ENCODE peak calls at places on chromosomes 13 and 19, in eight cellular contexts. One of them, this sample, is unnamed.
A peak's percentile ranks its signal among the peaks of the same experiment; 100 is the strongest.

GRCh38 chr13:109385161-109385560 is 401.2 kb downstream of the IRS2 start:
- DNase-seq in occipital lobe: no peak
- DNase-seq in T-helper 1 cell: no peak
- DNase-seq in MV-4-11: peak; percentile 41
- DNase-seq in activated T-helper 9 cell treated with anti-CD3 and anti-CD28 coated beads, Interleukin-2, amount 50 U/mL, for 16 hours: no peak
- DNase-seq in mucosa of gallbladder: no peak
- DNase-seq in fibroblast of the aortic adventitia: no peak
- DNase-seq in stimulated activated CD4-positive, alpha-beta T cell treated with anti-CD3 and anti-CD28 coated beads, Interleukin-15, amount 100 ng/mL, for 1 hour: no peak
- DNase-seq in this sample: no peak

GRCh38 chr13:34959489-34959888 is 17.4 kb downstream of the NBEA start:
- DNase-seq in stimulated activated CD4-positive, alpha-beta T cell treated with anti-CD3 and anti-CD28 coated beads, Interleukin-15, amount 100 ng/mL, for 1 hour: no peak
- DNase-seq in activated T-helper 9 cell treated with anti-CD3 and anti-CD28 coated beads, Interleukin-2, amount 50 U/mL, for 16 hours: no peak
- DNase-seq in T-helper 1 cell: no peak
- DNase-seq in MV-4-11: no peak
- DNase-seq in fibroblast of the aortic adventitia: no peak
- DNase-seq in mucosa of gallbladder: no peak
- DNase-seq in occipital lobe: no peak
- DNase-seq in this sample: no peak

GRCh38 chr19:18496167-18496979 is 25.5 kb downstream of the ELL start:
- DNase-seq in stimulated activated CD4-positive, alpha-beta T cell treated with anti-CD3 and anti-CD28 coated beads, Interleukin-15, amount 100 ng/mL, for 1 hour: no peak
- DNase-seq in occipital lobe: no peak
- DNase-seq in MV-4-11: peak; percentile 81
- DNase-seq in mucosa of gallbladder: peak; percentile 62
- DNase-seq in T-helper 1 cell: peak; percentile 74
- DNase-seq in fibroblast of the aortic adventitia: peak; percentile 27
- DNase-seq in activated T-helper 9 cell treated with anti-CD3 and anti-CD28 coated beads, Interleukin-2, amount 50 U/mL, for 16 hours: peak; percentile 49
- DNase-seq in this sample: no peak

GRCh38 chr13:35720690-35721554 is 244.4 kb upstream of the MAB21L1 start:
- DNase-seq in mucosa of gallbladder: peak; percentile 20
- DNase-seq in activated T-helper 9 cell treated with anti-CD3 and anti-CD28 coated beads, Interleukin-2, amount 50 U/mL, for 16 hours: no peak
- DNase-seq in MV-4-11: no peak
- DNase-seq in stimulated activated CD4-positive, alpha-beta T cell treated with anti-CD3 and anti-CD28 coated beads, Interleukin-15, amount 100 ng/mL, for 1 hour: no peak
- DNase-seq in occipital lobe: peak; percentile 9
- DNase-seq in fibroblast of the aortic adventitia: peak; percentile 57
- DNase-seq in T-helper 1 cell: no peak
- DNase-seq in this sample: peak; percentile 27

GRCh38 chr13:33744589-33745369 is 73.2 kb upstream of the RFC3 start:
- DNase-seq in mucosa of gallbladder: no peak
- DNase-seq in activated T-helper 9 cell treated with anti-CD3 and anti-CD28 coated beads, Interleukin-2, amount 50 U/mL, for 16 hours: no peak
- DNase-seq in MV-4-11: peak; percentile 35
- DNase-seq in T-helper 1 cell: no peak
- DNase-seq in stimulated activated CD4-positive, alpha-beta T cell treated with anti-CD3 and anti-CD28 coated beads, Interleukin-15, amount 100 ng/mL, for 1 hour: no peak
- DNase-seq in occipital lobe: no peak
- DNase-seq in fibroblast of the aortic adventitia: peak; percentile 21
- DNase-seq in this sample: no peak

GRCh38 chr19:13051581-13052165 is 51.0 kb downstream of the LYL1 start:
- DNase-seq in activated T-helper 9 cell treated with anti-CD3 and anti-CD28 coated beads, Interleukin-2, amount 50 U/mL, for 16 hours: no peak
- DNase-seq in T-helper 1 cell: no peak
- DNase-seq in MV-4-11: peak; percentile 47
- DNase-seq in fibroblast of the aortic adventitia: no peak
- DNase-seq in stimulated activated CD4-positive, alpha-beta T cell treated with anti-CD3 and anti-CD28 coated beads, Interleukin-15, amount 100 ng/mL, for 1 hour: no peak
- DNase-seq in mucosa of gallbladder: peak; percentile 68
- DNase-seq in occipital lobe: no peak
- DNase-seq in this sample: peak; percentile 74

GRCh38 chr19:54252243-54252642 is 4.8 kb downstream of the LILRB5 start:
- DNase-seq in MV-4-11: no peak
- DNase-seq in stimulated activated CD4-positive, alpha-beta T cell treated with anti-CD3 and anti-CD28 coated beads, Interleukin-15, amount 100 ng/mL, for 1 hour: no peak
- DNase-seq in fibroblast of the aortic adventitia: no peak
- DNase-seq in T-helper 1 cell: no peak
- DNase-seq in activated T-helper 9 cell treated with anti-CD3 and anti-CD28 coated beads, Interleukin-2, amount 50 U/mL, for 16 hours: no peak
- DNase-seq in mucosa of gallbladder: no peak
- DNase-seq in occipital lobe: no peak
- DNase-seq in this sample: no peak

GRCh38 chr13:97214921-97215320 is 7.2 kb upstream of the MBNL2 start:
- DNase-seq in MV-4-11: no peak
- DNase-seq in fibroblast of the aortic adventitia: no peak
- DNase-seq in activated T-helper 9 cell treated with anti-CD3 and anti-CD28 coated beads, Interleukin-2, amount 50 U/mL, for 16 hours: no peak
- DNase-seq in stimulated activated CD4-positive, alpha-beta T cell treated with anti-CD3 and anti-CD28 coated beads, Interleukin-15, amount 100 ng/mL, for 1 hour: no peak
- DNase-seq in occipital lobe: no peak
- DNase-seq in mucosa of gallbladder: no peak
- DNase-seq in T-helper 1 cell: no peak
- DNase-seq in this sample: no peak

GRCh38 chr19:12668937-12669271 is 2.3 kb downstream of the WDR83 start:
- DNase-seq in MV-4-11: peak; percentile 52
- DNase-seq in mucosa of gallbladder: peak; percentile 29
- DNase-seq in T-helper 1 cell: peak; percentile 69
- DNase-seq in occipital lobe: peak; percentile 71
- DNase-seq in activated T-helper 9 cell treated with anti-CD3 and anti-CD28 coated beads, Interleukin-2, amount 50 U/mL, for 16 hours: peak; percentile 60
- DNase-seq in fibroblast of the aortic adventitia: peak; percentile 55
- DNase-seq in stimulated activated CD4-positive, alpha-beta T cell treated with anti-CD3 and anti-CD28 coated beads, Interleukin-15, amount 100 ng/mL, for 1 hour: peak; percentile 49
- DNase-seq in this sample: no peak

GRCh38 chr13:59776924-59777690 is 386.6 kb downstream of the DIAPH3 start:
- DNase-seq in MV-4-11: no peak
- DNase-seq in fibroblast of the aortic adventitia: peak; percentile 93
- DNase-seq in occipital lobe: no peak
- DNase-seq in activated T-helper 9 cell treated with anti-CD3 and anti-CD28 coated beads, Interleukin-2, amount 50 U/mL, for 16 hours: no peak
- DNase-seq in mucosa of gallbladder: no peak
- DNase-seq in stimulated activated CD4-positive, alpha-beta T cell treated with anti-CD3 and anti-CD28 coated beads, Interleukin-15, amount 100 ng/mL, for 1 hour: no peak
- DNase-seq in T-helper 1 cell: no peak
- DNase-seq in this sample: no peak

GRCh38 chr19:16041571-16042386 is 34.5 kb upstream of the TPM4 start:
- DNase-seq in MV-4-11: peak; percentile 60
- DNase-seq in occipital lobe: peak; percentile 40
- DNase-seq in stimulated activated CD4-positive, alpha-beta T cell treated with anti-CD3 and anti-CD28 coated beads, Interleukin-15, amount 100 ng/mL, for 1 hour: peak; percentile 71
- DNase-seq in T-helper 1 cell: peak; percentile 59
- DNase-seq in fibroblast of the aortic adventitia: peak; percentile 80
- DNase-seq in activated T-helper 9 cell treated with anti-CD3 and anti-CD28 coated beads, Interleukin-2, amount 50 U/mL, for 16 hours: peak; percentile 61
- DNase-seq in mucosa of gallbladder: peak; percentile 80
- DNase-seq in this sample: peak; percentile 58

GRCh38 chr13:51976423-51976822 is 34.8 kb downstream of the ATP7B start:
- DNase-seq in T-helper 1 cell: no peak
- DNase-seq in mucosa of gallbladder: no peak
- DNase-seq in MV-4-11: no peak
- DNase-seq in fibroblast of the aortic adventitia: no peak
- DNase-seq in occipital lobe: no peak
- DNase-seq in activated T-helper 9 cell treated with anti-CD3 and anti-CD28 coated beads, Interleukin-2, amount 50 U/mL, for 16 hours: no peak
- DNase-seq in stimulated activated CD4-positive, alpha-beta T cell treated with anti-CD3 and anti-CD28 coated beads, Interleukin-15, amount 100 ng/mL, for 1 hour: no peak
- DNase-seq in this sample: no peak

GRCh38 chr19:368624-369020 is 24.0 kb upstream of the MIER2 start:
- DNase-seq in activated T-helper 9 cell treated with anti-CD3 and anti-CD28 coated beads, Interleukin-2, amount 50 U/mL, for 16 hours: no peak
- DNase-seq in occipital lobe: no peak
- DNase-seq in MV-4-11: no peak
- DNase-seq in T-helper 1 cell: no peak
- DNase-seq in fibroblast of the aortic adventitia: no peak
- DNase-seq in mucosa of gallbladder: no peak
- DNase-seq in stimulated activated CD4-positive, alpha-beta T cell treated with anti-CD3 and anti-CD28 coated beads, Interleukin-15, amount 100 ng/mL, for 1 hour: no peak
- DNase-seq in this sample: no peak

GRCh38 chr13:26811636-26812035 is 51.0 kb upstream of the GPR12 start:
- DNase-seq in activated T-helper 9 cell treated with anti-CD3 and anti-CD28 coated beads, Interleukin-2, amount 50 U/mL, for 16 hours: no peak
- DNase-seq in T-helper 1 cell: no peak
- DNase-seq in fibroblast of the aortic adventitia: no peak
- DNase-seq in stimulated activated CD4-positive, alpha-beta T cell treated with anti-CD3 and anti-CD28 coated beads, Interleukin-15, amount 100 ng/mL, for 1 hour: no peak
- DNase-seq in MV-4-11: no peak
- DNase-seq in mucosa of gallbladder: no peak
- DNase-seq in occipital lobe: no peak
- DNase-seq in this sample: no peak

GRCh38 chr19:10654610-10655456 is 687 bp downstream of the ILF3 start:
- DNase-seq in mucosa of gallbladder: peak; percentile 22
- DNase-seq in fibroblast of the aortic adventitia: peak; percentile 23
- DNase-seq in MV-4-11: peak; percentile 45
- DNase-seq in occipital lobe: no peak
- DNase-seq in activated T-helper 9 cell treated with anti-CD3 and anti-CD28 coated beads, Interleukin-2, amount 50 U/mL, for 16 hours: peak; percentile 55
- DNase-seq in T-helper 1 cell: peak; percentile 53
- DNase-seq in stimulated activated CD4-positive, alpha-beta T cell treated with anti-CD3 and anti-CD28 coated beads, Interleukin-15, amount 100 ng/mL, for 1 hour: peak; percentile 55
- DNase-seq in this sample: peak; percentile 74

GRCh38 chr13:50410921-50411712 is 395.9 kb downstream of the KCNRG start:
- DNase-seq in stimulated activated CD4-positive, alpha-beta T cell treated with anti-CD3 and anti-CD28 coated beads, Interleukin-15, amount 100 ng/mL, for 1 hour: no peak
- DNase-seq in occipital lobe: no peak
- DNase-seq in T-helper 1 cell: no peak
- DNase-seq in mucosa of gallbladder: no peak
- DNase-seq in fibroblast of the aortic adventitia: peak; percentile 91
- DNase-seq in MV-4-11: peak; percentile 14
- DNase-seq in activated T-helper 9 cell treated with anti-CD3 and anti-CD28 coated beads, Interleukin-2, amount 50 U/mL, for 16 hours: no peak
- DNase-seq in this sample: no peak

GRCh38 chr13:65582160-65582559 is 1648.0 kb downstream of the PCDH9 start:
- DNase-seq in stimulated activated CD4-positive, alpha-beta T cell treated with anti-CD3 and anti-CD28 coated beads, Interleukin-15, amount 100 ng/mL, for 1 hour: no peak
- DNase-seq in fibroblast of the aortic adventitia: no peak
- DNase-seq in T-helper 1 cell: no peak
- DNase-seq in activated T-helper 9 cell treated with anti-CD3 and anti-CD28 coated beads, Interleukin-2, amount 50 U/mL, for 16 hours: no peak
- DNase-seq in MV-4-11: no peak
- DNase-seq in occipital lobe: no peak
- DNase-seq in mucosa of gallbladder: no peak
- DNase-seq in this sample: no peak

GRCh38 chr19:28966737-28967401 is 246.1 kb downstream of the UQCRFS1 start:
- DNase-seq in occipital lobe: no peak
- DNase-seq in fibroblast of the aortic adventitia: peak; percentile 44
- DNase-seq in MV-4-11: no peak
- DNase-seq in mucosa of gallbladder: no peak
- DNase-seq in activated T-helper 9 cell treated with anti-CD3 and anti-CD28 coated beads, Interleukin-2, amount 50 U/mL, for 16 hours: no peak
- DNase-seq in T-helper 1 cell: no peak
- DNase-seq in stimulated activated CD4-positive, alpha-beta T cell treated with anti-CD3 and anti-CD28 coated beads, Interleukin-15, amount 100 ng/mL, for 1 hour: no peak
- DNase-seq in this sample: no peak

GRCh38 chr13:54750521-54750920 is 1721.9 kb downstream of the OLFM4 start:
- DNase-seq in T-helper 1 cell: no peak
- DNase-seq in occipital lobe: no peak
- DNase-seq in activated T-helper 9 cell treated with anti-CD3 and anti-CD28 coated beads, Interleukin-2, amount 50 U/mL, for 16 hours: no peak
- DNase-seq in MV-4-11: no peak
- DNase-seq in fibroblast of the aortic adventitia: no peak
- DNase-seq in stimulated activated CD4-positive, alpha-beta T cell treated with anti-CD3 and anti-CD28 coated beads, Interleukin-15, amount 100 ng/mL, for 1 hour: no peak
- DNase-seq in mucosa of gallbladder: no peak
- DNase-seq in this sample: no peak

GRCh38 chr19:30226464-30227070 is 145.6 kb upstream of the ZNF536 start:
- DNase-seq in fibroblast of the aortic adventitia: no peak
- DNase-seq in mucosa of gallbladder: no peak
- DNase-seq in activated T-helper 9 cell treated with anti-CD3 and anti-CD28 coated beads, Interleukin-2, amount 50 U/mL, for 16 hours: no peak
- DNase-seq in stimulated activated CD4-positive, alpha-beta T cell treated with anti-CD3 and anti-CD28 coated beads, Interleukin-15, amount 100 ng/mL, for 1 hour: no peak
- DNase-seq in MV-4-11: no peak
- DNase-seq in occipital lobe: no peak
- DNase-seq in T-helper 1 cell: no peak
- DNase-seq in this sample: no peak

GRCh38 chr19:34837262-34837661 is 64.2 kb upstream of the ZNF599 start:
- DNase-seq in mucosa of gallbladder: peak; percentile 15
- DNase-seq in stimulated activated CD4-positive, alpha-beta T cell treated with anti-CD3 and anti-CD28 coated beads, Interleukin-15, amount 100 ng/mL, for 1 hour: no peak
- DNase-seq in MV-4-11: no peak
- DNase-seq in activated T-helper 9 cell treated with anti-CD3 and anti-CD28 coated beads, Interleukin-2, amount 50 U/mL, for 16 hours: no peak
- DNase-seq in fibroblast of the aortic adventitia: no peak
- DNase-seq in T-helper 1 cell: no peak
- DNase-seq in occipital lobe: no peak
- DNase-seq in this sample: no peak

GRCh38 chr19:41821003-41821735 is 23.3 kb downstream of the LYPD4 start:
- DNase-seq in activated T-helper 9 cell treated with anti-CD3 and anti-CD28 coated beads, Interleukin-2, amount 50 U/mL, for 16 hours: peak; percentile 8
- DNase-seq in fibroblast of the aortic adventitia: peak; percentile 26
- DNase-seq in T-helper 1 cell: no peak
- DNase-seq in occipital lobe: no peak
- DNase-seq in stimulated activated CD4-positive, alpha-beta T cell treated with anti-CD3 and anti-CD28 coated beads, Interleukin-15, amount 100 ng/mL, for 1 hour: no peak
- DNase-seq in mucosa of gallbladder: peak; percentile 27
- DNase-seq in MV-4-11: peak; percentile 65
- DNase-seq in this sample: peak; percentile 16

GRCh38 chr19:55624109-55625003 is at the start of gene ZNF784:
- DNase-seq in occipital lobe: peak; percentile 91
- DNase-seq in stimulated activated CD4-positive, alpha-beta T cell treated with anti-CD3 and anti-CD28 coated beads, Interleukin-15, amount 100 ng/mL, for 1 hour: peak; percentile 92
- DNase-seq in T-helper 1 cell: peak; percentile 91
- DNase-seq in mucosa of gallbladder: peak; percentile 94
- DNase-seq in MV-4-11: peak; percentile 89
- DNase-seq in activated T-helper 9 cell treated with anti-CD3 and anti-CD28 coated beads, Interleukin-2, amount 50 U/mL, for 16 hours: peak; percentile 91
- DNase-seq in fibroblast of the aortic adventitia: peak; percentile 94
- DNase-seq in this sample: peak; percentile 35

GRCh38 chr19:17114414-17114831 is 38.8 kb downstream of the MYO9B start:
- DNase-seq in T-helper 1 cell: no peak
- DNase-seq in MV-4-11: no peak
- DNase-seq in mucosa of gallbladder: no peak
- DNase-seq in occipital lobe: no peak
- DNase-seq in stimulated activated CD4-positive, alpha-beta T cell treated with anti-CD3 and anti-CD28 coated beads, Interleukin-15, amount 100 ng/mL, for 1 hour: no peak
- DNase-seq in activated T-helper 9 cell treated with anti-CD3 and anti-CD28 coated beads, Interleukin-2, amount 50 U/mL, for 16 hours: no peak
- DNase-seq in fibroblast of the aortic adventitia: no peak
- DNase-seq in this sample: no peak

GRCh38 chr13:105445793-105446192 is 1089.7 kb downstream of the EFNB2 start:
- DNase-seq in T-helper 1 cell: no peak
- DNase-seq in MV-4-11: peak; percentile 15
- DNase-seq in activated T-helper 9 cell treated with anti-CD3 and anti-CD28 coated beads, Interleukin-2, amount 50 U/mL, for 16 hours: no peak
- DNase-seq in stimulated activated CD4-positive, alpha-beta T cell treated with anti-CD3 and anti-CD28 coated beads, Interleukin-15, amount 100 ng/mL, for 1 hour: no peak
- DNase-seq in fibroblast of the aortic adventitia: no peak
- DNase-seq in occipital lobe: no peak
- DNase-seq in mucosa of gallbladder: no peak
- DNase-seq in this sample: no peak